ENCODE peak calls at places on chromosomes 2 and 18, in seven cellular contexts. O is activated T-cell treated with anti-CD3 and anti-CD28 coated beads for 1 hour; L is adrenal gland; R is amniotic stem cell; A is stomach; B is Jurkat, Clone E6-1; U is bronchial epithelial cell. M is an unnamed sample.

GRCh38 chr2:14237902-14238301 is 394.6 kb upstream of the LRATD1 start:
- DNase-seq in B (no peak), R (no peak), A (no peak), L (no peak), U (no peak), O (no peak), M (no peak)

GRCh38 chr2:106581755-106582430 is 94.7 kb downstream of the CD8B2 start:
- DNase-seq in R (no peak), O (peak), B (peak), A (peak), U (peak), L (peak), M (peak)

GRCh38 chr18:50819027-50819726 is 639 bp downstream of the MRO start:
- DNase-seq in R (no peak), O (no peak), L (peak), U (peak), B (no peak), A (peak), M (peak)

GRCh38 chr18:43160509-43160908 is 45.0 kb upstream of the RIT2 start:
- DNase-seq in U (no peak), L (no peak), A (no peak), R (no peak), O (no peak), B (no peak), M (no peak)

GRCh38 chr2:28445448-28446258 is 50.2 kb upstream of the PLB1 start:
- DNase-seq in U (peak), O (no peak), L (peak), B (no peak), R (peak), A (no peak), M (no peak)

GRCh38 chr2:235458839-235459273 is 35.0 kb upstream of the AGAP1 start:
- DNase-seq in O (no peak), B (no peak), L (peak), A (peak), R (no peak), U (peak), M (no peak)

GRCh38 chr2:43221660-43222471 is 4.5 kb downstream of the ZFP36L2 start:
- DNase-seq in O (no peak), L (peak), B (peak), U (peak), A (peak), R (peak), M (peak)

GRCh38 chr2:9991829-9992273 is 40.4 kb downstream of the GRHL1 start:
- DNase-seq in L (peak), R (no peak), U (no peak), B (no peak), O (no peak), A (no peak), M (no peak)

GRCh38 chr2:42312106-42312505 is 48.9 kb downstream of the COX7A2L start:
- DNase-seq in B (no peak), L (no peak), R (no peak), A (no peak), O (no peak), U (peak), M (no peak)

GRCh38 chr2:51441786-51442185 is 409.9 kb upstream of the NRXN1 start:
- DNase-seq in U (no peak), R (no peak), O (no peak), L (no peak), A (no peak), B (no peak), M (no peak)

M was measured in NCI-H526.